ENCODE peak calls at places on chromosomes 2 and 18, in seven cellular contexts. C, B, X, E, F, H and Y are unnamed samples. For H3K4me1, the result is how much of the 10 kb centered on the place peaks cover.

GRCh38 chr2:24544456-24545115 is 53.5 kb downstream of the NCOA1 start:
- DNase-seq in C (no peak), B (no peak), X (no peak), E (peak), F (no peak), H (no peak), Y (no peak)

GRCh38 chr18:35282353-35282752 is 7.7 kb downstream of the ZSCAN30 start:
- DNase-seq in C (peak), B (no peak), X (no peak), E (no peak), F (no peak), H (no peak), Y (no peak)

GRCh38 chr2:240561325-240561971 is 1.3 kb downstream of the DUSP28 start:
- DNase-seq in C (peak), B (no peak), X (no peak), E (no peak), F (peak), H (no peak), Y (peak)

GRCh38 chr2:109438773-109439191 is 175.0 kb downstream of the SEPTIN10 start:
- DNase-seq in C (peak), B (peak), X (no peak), E (no peak), F (no peak), H (no peak), Y (no peak)

GRCh38 chr2:115908731-115909130 is 1466.3 kb downstream of the DPP10 start:
- DNase-seq in C (no peak), B (no peak), X (no peak), E (no peak), F (no peak), H (no peak), Y (no peak)

GRCh38 chr2:125427721-125428315 is 1228.1 kb upstream of the GYPC start:
- DNase-seq in C (peak), B (no peak), X (no peak), E (no peak), F (no peak), H (no peak), Y (no peak)

GRCh38 chr2:10300997-10301945 is 1.4 kb upstream of the HPCAL1 start:
- DNase-seq in C (no peak), B (no peak), X (no peak), E (no peak), F (no peak), H (no peak), Y (peak)

GRCh38 chr2:24421668-24422067 is 61.3 kb upstream of the ITSN2 start:
- DNase-seq in C (peak), B (peak), X (peak), E (peak), F (no peak), H (peak), Y (peak)

GRCh38 chr2:102100371-102101096 is 42.0 kb upstream of the IL1R1 start:
- DNase-seq in C (peak), B (no peak), X (no peak), E (no peak), F (no peak), H (no peak), Y (no peak)

GRCh38 chr2:142241016-142241415 is 110.2 kb upstream of the LRP1B start:
- DNase-seq in C (no peak), B (no peak), X (no peak), E (no peak), F (no peak), H (no peak), Y (no peak)

GRCh38 chr2:73716518-73717250 is 20.5 kb downstream of the TPRKB start:
- DNase-seq in C (peak), B (no peak), X (no peak), E (no peak), F (no peak), H (no peak), Y (no peak)

GRCh38 chr2:31296641-31297287 is 62.8 kb downstream of the EHD3 start:
- DNase-seq in C (peak), B (no peak), X (no peak), E (no peak), F (no peak), H (no peak), Y (no peak)

GRCh38 chr2:10430886-10431622 is 17.1 kb downstream of the ODC1 start:
- DNase-seq in C (no peak), B (no peak), X (no peak), E (no peak), F (no peak), H (no peak), Y (no peak)

GRCh38 chr2:96773922-96774321 is 13.2 kb downstream of the CNNM4 start:
- DNase-seq in C (no peak), B (no peak), X (peak), E (peak), F (no peak), H (peak), Y (peak)

GRCh38 chr2:45274190-45274926 is 265.1 kb upstream of the SIX2 start:
- DNase-seq in C (no peak), B (no peak), X (peak), E (no peak), F (no peak), H (no peak), Y (no peak)

GRCh38 chr2:2660789-2661355 is 329.8 kb upstream of the MYT1L start:
- DNase-seq in C (peak), B (no peak), X (no peak), E (no peak), F (no peak), H (no peak), Y (no peak)

GRCh38 chr2:157363612-157364101 is 38.0 kb upstream of the ERMN start:
- DNase-seq in C (no peak), B (no peak), X (no peak), E (no peak), F (peak), H (no peak), Y (no peak)

GRCh38 chr2:28566441-28567075 is 70.7 kb downstream of the PLB1 start:
- DNase-seq in C (peak), B (peak), X (peak), E (peak), F (peak), H (peak), Y (peak)

GRCh38 chr2:181823405-181823804 is 68.1 kb upstream of the ITPRID2 start:
- DNase-seq in C (peak), B (no peak), X (no peak), E (no peak), F (no peak), H (no peak), Y (no peak)

GRCh38 chr2:133787651-133788050 is 219.4 kb upstream of the NCKAP5 start:
- DNase-seq in C (no peak), B (no peak), X (no peak), E (no peak), F (no peak), H (no peak), Y (no peak)

GRCh38 chr2:231621051-231621879 is 28.6 kb downstream of the TEX44 start:
- DNase-seq in C (no peak), B (peak), X (no peak), E (no peak), F (no peak), H (peak), Y (no peak)

GRCh38 chr2:188471166-188471565 is 179.5 kb downstream of the GULP1 start:
- DNase-seq in C (no peak), B (no peak), X (no peak), E (no peak), F (no peak), H (no peak), Y (no peak)

GRCh38 chr2:68060652-68061051 is 2.2 kb downstream of the C1D start:
- DNase-seq in C (no peak), B (no peak), X (no peak), E (no peak), F (no peak), H (no peak), Y (no peak)

GRCh38 chr2:159895258-159896209 is 97.5 kb upstream of the CD302 start:
- DNase-seq in C (peak), B (no peak), X (no peak), E (no peak), F (no peak), H (no peak), Y (no peak)

DNA sequence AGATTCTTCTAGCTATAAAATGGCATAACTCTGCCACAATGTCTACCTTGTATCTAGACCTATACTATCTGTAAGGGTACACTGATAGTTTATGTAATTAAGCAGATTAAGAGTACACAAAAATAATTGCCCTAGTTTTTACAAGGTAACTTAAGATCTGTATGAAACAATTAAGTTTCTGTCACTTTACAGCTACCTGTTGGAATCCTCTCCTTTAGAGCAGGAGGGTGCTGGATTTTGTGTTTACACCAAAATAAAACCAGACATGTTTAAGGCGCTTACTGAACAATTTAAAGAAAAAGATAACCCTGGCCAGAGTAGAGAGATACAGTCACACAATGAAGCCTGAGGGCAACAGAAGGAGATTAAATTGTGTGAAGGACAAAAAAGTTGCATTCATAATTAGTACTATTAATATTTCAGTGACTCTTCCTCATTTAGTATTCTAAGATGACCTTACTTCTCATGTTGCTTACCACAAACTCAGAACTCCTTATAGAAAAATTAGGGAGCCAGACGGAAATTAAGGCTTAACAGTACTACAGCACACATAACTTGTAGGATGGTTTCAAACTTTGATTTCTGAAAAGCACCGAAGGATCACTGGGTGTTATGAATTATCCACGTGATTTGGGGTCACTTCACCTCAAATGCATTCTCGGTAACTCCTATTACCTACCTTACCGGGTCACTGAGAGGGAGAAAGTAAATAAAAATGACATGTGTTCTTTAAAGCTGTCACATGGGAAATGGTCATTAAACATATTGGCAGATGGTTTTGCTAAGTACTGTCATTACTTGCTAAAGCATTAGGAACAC is 1.0 kb downstream of the DARS1 start:
- DNase-seq in C (no peak), B (no peak), X (no peak), E (no peak), F (peak), H (no peak), Y (no peak)
- H3K4me1 ChIP-seq in C (under half), B (half or more), X (under half), E (half or more), F (under half), H (under half), Y (under half)

GRCh38 chr18:76518073-76518472 is 23.0 kb upstream of the ZNF516 start:
- DNase-seq in C (peak), B (no peak), X (no peak), E (no peak), F (no peak), H (no peak), Y (no peak)
- H3K4me3 ChIP-seq in C (peak), B (peak), X (no peak), E (no peak), F (peak), H (peak), Y (peak)

DNA sequence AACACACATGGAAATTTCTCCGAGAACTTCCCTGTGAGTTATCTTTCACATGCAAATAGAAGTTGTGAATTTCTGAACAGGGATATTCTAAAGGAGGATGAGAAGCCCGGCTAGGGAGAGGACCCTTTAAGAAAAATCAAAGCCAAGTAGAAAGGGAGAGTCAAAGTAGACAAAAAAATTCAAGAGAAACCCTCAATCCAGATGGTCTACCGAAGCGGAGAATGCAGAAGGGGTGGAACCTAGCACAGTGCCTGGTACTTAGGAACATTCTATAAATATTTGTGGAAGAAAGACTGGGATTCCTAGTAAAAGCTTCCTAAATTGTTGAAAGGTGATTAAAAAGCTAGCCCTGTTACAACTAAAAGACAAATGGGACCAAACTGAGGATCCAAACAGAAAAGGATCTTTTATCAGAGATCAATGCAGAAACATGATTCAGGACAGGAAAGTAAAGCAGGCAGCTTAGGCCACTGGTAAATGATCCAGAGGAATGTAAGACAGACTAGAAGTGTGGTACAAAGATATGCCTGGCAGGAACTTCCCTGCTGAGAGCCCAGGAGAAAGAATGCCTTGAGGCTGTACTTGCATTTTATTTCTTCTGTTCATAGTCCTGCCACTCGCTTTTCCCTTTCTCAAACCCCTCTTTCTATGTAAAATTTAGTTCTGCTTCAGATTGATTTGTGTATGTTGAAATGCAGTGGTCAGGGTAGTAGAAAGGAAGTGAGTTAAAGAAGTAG is 19.5 kb upstream of the GLS start:
- DNase-seq in C (peak), B (no peak), X (no peak), E (no peak), F (no peak), H (no peak), Y (no peak)
- H3K27ac ChIP-seq in C (peak), B (no peak), X (no peak), E (no peak), F (no peak), H (no peak), Y (no peak)

GRCh38 chr2:229454934-229455631 is 184.0 kb upstream of the PID1 start:
- DNase-seq in C (peak), B (no peak), X (no peak), E (no peak), F (no peak), H (no peak), Y (no peak)
- H3K4me1 ChIP-seq in C (under half), B (under half), X (under half), E (under half), F (under half), H (under half), Y (under half)

GRCh38 chr2:216637472-216637871 is 4.3 kb downstream of the IGFBP2 start:
- DNase-seq in C (no peak), B (no peak), X (no peak), E (no peak), F (no peak), H (no peak), Y (no peak)

GRCh38 chr2:216635171-216635570 is 2.0 kb downstream of the IGFBP2 start:
- DNase-seq in C (no peak), B (no peak), X (no peak), E (peak), F (no peak), H (no peak), Y (no peak)

GRCh38 chr2:216634317-216635148 is 1.3 kb downstream of the IGFBP2 start:
- DNase-seq in C (no peak), B (no peak), X (no peak), E (peak), F (no peak), H (no peak), Y (no peak)

GRCh38 chr2:216636570-216637450 is 3.6 kb downstream of the IGFBP2 start:
- DNase-seq in C (peak), B (no peak), X (peak), E (peak), F (no peak), H (peak), Y (no peak)

DNA sequence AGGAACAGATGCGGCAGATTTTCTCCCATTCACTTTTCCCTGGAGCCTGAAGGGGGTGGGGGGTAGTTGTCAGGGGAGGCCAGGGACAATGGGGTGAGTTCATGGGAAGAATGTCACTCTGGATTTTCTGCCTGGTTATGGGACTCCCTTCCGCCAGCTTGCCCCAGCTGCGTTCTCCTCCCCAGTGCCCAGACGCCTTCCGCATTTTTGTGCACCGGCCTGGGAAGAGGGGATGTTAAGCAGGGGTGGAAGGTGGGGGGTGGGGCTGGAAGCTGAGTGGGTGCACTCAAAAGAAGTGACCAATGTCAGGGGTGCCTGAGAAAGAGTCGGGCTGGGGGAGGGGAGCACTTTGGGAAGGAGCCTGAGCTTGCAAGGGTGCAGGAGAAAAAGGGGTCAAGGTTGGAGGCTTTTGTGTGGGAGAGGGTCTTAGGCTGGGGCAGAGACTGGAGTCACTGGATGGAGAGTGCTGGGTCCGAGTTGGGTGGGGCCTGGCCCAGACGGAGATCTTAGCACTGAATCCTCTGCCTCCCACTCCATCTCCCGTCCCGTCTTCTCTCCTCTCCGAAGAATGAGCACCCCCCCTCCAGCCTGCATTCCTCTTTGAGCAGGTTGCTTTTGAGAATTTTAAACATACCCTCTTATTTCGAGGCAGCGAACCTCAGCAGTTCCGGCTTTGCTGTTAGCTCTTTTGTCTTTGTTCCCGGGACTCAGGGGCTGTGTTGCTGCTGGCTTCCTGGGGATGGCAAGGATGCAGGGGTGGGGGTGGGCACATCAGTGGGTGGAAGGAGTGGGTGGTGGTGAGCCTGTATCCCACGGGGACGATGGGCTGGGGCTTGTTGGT is 2.7 kb downstream of the IGFBP2 start:
- DNase-seq in C (no peak), B (no peak), X (peak), E (peak), F (no peak), H (no peak), Y (no peak)
- H3K4me3 ChIP-seq in C (no peak), B (peak), X (peak), E (peak), F (no peak), H (no peak), Y (no peak)

DNA sequence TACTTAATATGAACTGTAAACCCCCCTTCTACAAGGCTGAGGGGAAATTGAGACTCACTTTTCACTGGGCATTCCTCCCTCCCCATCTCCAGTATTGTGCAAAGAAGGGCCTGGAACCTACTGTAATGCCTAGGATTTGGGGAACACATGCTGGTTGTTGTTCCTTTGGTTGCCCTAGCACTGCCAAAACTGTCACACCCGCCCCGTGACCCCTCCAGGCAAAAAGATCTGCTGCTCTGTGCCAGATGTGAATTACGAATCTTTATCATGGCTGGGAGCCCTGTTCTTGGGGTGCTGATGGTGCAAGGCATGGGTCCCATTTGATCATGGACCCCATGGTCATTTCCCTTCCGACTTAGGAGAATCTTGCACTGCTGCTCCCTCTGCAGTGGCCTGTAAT is 95.4 kb downstream of the CABLES1 start:
- DNase-seq in C (no peak), B (no peak), X (no peak), E (no peak), F (no peak), H (no peak), Y (no peak)
- H3K27ac ChIP-seq in C (peak), B (peak), X (peak), E (peak), F (peak), H (peak), Y (peak)

DNA sequence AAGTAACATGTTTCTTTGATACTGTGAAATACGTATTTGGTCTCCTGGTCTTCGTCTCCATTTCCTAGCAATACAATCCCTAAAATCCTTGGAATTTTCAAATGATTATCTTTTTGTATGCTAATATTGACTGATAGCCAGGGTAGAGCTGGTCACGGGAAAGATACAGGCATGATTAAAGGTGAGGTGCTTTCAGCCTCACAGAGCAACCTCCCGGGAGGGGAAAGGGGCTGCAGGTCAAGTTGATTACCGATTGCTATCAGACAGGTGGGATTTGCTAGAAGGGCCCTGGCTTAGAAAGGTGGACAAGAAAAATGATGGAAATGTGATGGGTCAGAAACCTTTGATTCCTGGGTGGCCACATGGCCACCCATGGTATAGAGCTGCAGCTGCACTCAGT is 15.1 kb downstream of the YPEL5 start:
- DNase-seq in C (no peak), B (no peak), X (no peak), E (no peak), F (no peak), H (no peak), Y (peak)
- H3K4me1 ChIP-seq in C (under half), B (under half), X (half or more), E (under half), F (under half), H (under half), Y (under half)